ENCODE peak calls at places on chromosome 12, in eight cellular contexts. One of them, this sample, is unnamed.

GRCh38 chr12:59708059-59708458 is 112.2 kb downstream of the SLC16A7 start:
- DNase-seq in thoracic aorta: no peak
- DNase-seq in colonic mucosa: no peak
- DNase-seq in neural progenitor cell: no peak
- DNase-seq in testis: no peak
- DNase-seq in fibroblast of villous mesenchyme: peak; percentile 68
- DNase-seq in brain microvascular endothelial cell: peak; percentile 13
- DNase-seq in left lung: no peak
- DNase-seq in this sample: peak; percentile 68

GRCh38 chr12:6328945-6329692 is 12.8 kb downstream of the TNFRSF1A start:
- DNase-seq in thoracic aorta: no peak
- DNase-seq in colonic mucosa: no peak
- DNase-seq in neural progenitor cell: no peak
- DNase-seq in testis: no peak
- DNase-seq in fibroblast of villous mesenchyme: no peak
- DNase-seq in brain microvascular endothelial cell: no peak
- DNase-seq in left lung: no peak
- DNase-seq in this sample: no peak

GRCh38 chr12:25875661-25876060 is 82.8 kb upstream of the RASSF8 start:
- DNase-seq in thoracic aorta: no peak
- DNase-seq in colonic mucosa: no peak
- DNase-seq in neural progenitor cell: no peak
- DNase-seq in testis: no peak
- DNase-seq in fibroblast of villous mesenchyme: no peak
- DNase-seq in brain microvascular endothelial cell: no peak
- DNase-seq in left lung: no peak
- DNase-seq in this sample: no peak

GRCh38 chr12:88243886-88244491 is 101.9 kb downstream of the TMTC3 start:
- DNase-seq in thoracic aorta: no peak
- DNase-seq in colonic mucosa: no peak
- DNase-seq in neural progenitor cell: no peak
- DNase-seq in testis: no peak
- DNase-seq in fibroblast of villous mesenchyme: no peak
- DNase-seq in brain microvascular endothelial cell: no peak
- DNase-seq in left lung: no peak
- DNase-seq in this sample: no peak

GRCh38 chr12:51009038-51009437 is 17.1 kb downstream of the SLC11A2 start:
- DNase-seq in thoracic aorta: no peak
- DNase-seq in colonic mucosa: peak; percentile 44
- DNase-seq in neural progenitor cell: no peak
- DNase-seq in testis: peak; percentile 90
- DNase-seq in fibroblast of villous mesenchyme: peak; percentile 42
- DNase-seq in brain microvascular endothelial cell: no peak
- DNase-seq in left lung: peak; percentile 94
- DNase-seq in this sample: peak; percentile 23

GRCh38 chr12:58741226-58741625 is 179.1 kb downstream of the LRIG3 start:
- DNase-seq in thoracic aorta: no peak
- DNase-seq in colonic mucosa: no peak
- DNase-seq in neural progenitor cell: no peak
- DNase-seq in testis: no peak
- DNase-seq in fibroblast of villous mesenchyme: no peak
- DNase-seq in brain microvascular endothelial cell: no peak
- DNase-seq in left lung: no peak
- DNase-seq in this sample: no peak

GRCh38 chr12:92142251-92142896 is 3.3 kb downstream of the BTG1 start:
- DNase-seq in thoracic aorta: no peak
- DNase-seq in colonic mucosa: no peak
- DNase-seq in neural progenitor cell: no peak
- DNase-seq in testis: no peak
- DNase-seq in fibroblast of villous mesenchyme: no peak
- DNase-seq in brain microvascular endothelial cell: no peak
- DNase-seq in left lung: no peak
- DNase-seq in this sample: no peak

GRCh38 chr12:33830070-33830469 is 192.2 kb upstream of the ALG10 start:
- DNase-seq in thoracic aorta: no peak
- DNase-seq in colonic mucosa: no peak
- DNase-seq in neural progenitor cell: no peak
- DNase-seq in testis: no peak
- DNase-seq in fibroblast of villous mesenchyme: no peak
- DNase-seq in brain microvascular endothelial cell: no peak
- DNase-seq in left lung: no peak
- DNase-seq in this sample: peak; percentile 5

GRCh38 chr12:78419513-78419912 is 445.1 kb upstream of the SYT1 start:
- DNase-seq in thoracic aorta: no peak
- DNase-seq in colonic mucosa: no peak
- DNase-seq in neural progenitor cell: no peak
- DNase-seq in testis: no peak
- DNase-seq in fibroblast of villous mesenchyme: no peak
- DNase-seq in brain microvascular endothelial cell: no peak
- DNase-seq in left lung: no peak
- DNase-seq in this sample: no peak

GRCh38 chr12:130508318-130508717 is 170.6 kb downstream of the PIWIL1 start:
- DNase-seq in thoracic aorta: no peak
- DNase-seq in colonic mucosa: no peak
- DNase-seq in neural progenitor cell: no peak
- DNase-seq in testis: no peak
- DNase-seq in fibroblast of villous mesenchyme: no peak
- DNase-seq in brain microvascular endothelial cell: no peak
- DNase-seq in left lung: no peak
- DNase-seq in this sample: no peak

GRCh38 chr12:10720974-10721565 is 2.1 kb downstream of the YBX3 start:
- DNase-seq in thoracic aorta: no peak
- DNase-seq in colonic mucosa: no peak
- DNase-seq in neural progenitor cell: no peak
- DNase-seq in testis: no peak
- DNase-seq in fibroblast of villous mesenchyme: peak; percentile 68
- DNase-seq in brain microvascular endothelial cell: no peak
- DNase-seq in left lung: no peak
- DNase-seq in this sample: no peak

GRCh38 chr12:128047266-128048060 is 219.5 kb upstream of the TMEM132C start:
- DNase-seq in thoracic aorta: no peak
- DNase-seq in colonic mucosa: no peak
- DNase-seq in neural progenitor cell: no peak
- DNase-seq in testis: no peak
- DNase-seq in fibroblast of villous mesenchyme: no peak
- DNase-seq in brain microvascular endothelial cell: no peak
- DNase-seq in left lung: no peak
- DNase-seq in this sample: no peak

GRCh38 chr12:131598717-131599116 is 112.2 kb upstream of the SFSWAP start:
- DNase-seq in thoracic aorta: no peak
- DNase-seq in colonic mucosa: no peak
- DNase-seq in neural progenitor cell: no peak
- DNase-seq in testis: no peak
- DNase-seq in fibroblast of villous mesenchyme: no peak
- DNase-seq in brain microvascular endothelial cell: no peak
- DNase-seq in left lung: no peak
- DNase-seq in this sample: no peak

GRCh38 chr12:107404981-107405380 is 280.6 kb upstream of the PWP1 start:
- DNase-seq in thoracic aorta: no peak
- DNase-seq in colonic mucosa: peak; percentile 29
- DNase-seq in neural progenitor cell: peak; percentile 59
- DNase-seq in testis: peak; percentile 41
- DNase-seq in fibroblast of villous mesenchyme: peak; percentile 18
- DNase-seq in brain microvascular endothelial cell: peak; percentile 34
- DNase-seq in left lung: no peak
- DNase-seq in this sample: no peak

GRCh38 chr12:130815028-130815741 is 23.9 kb downstream of the STX2 start:
- DNase-seq in thoracic aorta: no peak
- DNase-seq in colonic mucosa: no peak
- DNase-seq in neural progenitor cell: no peak
- DNase-seq in testis: no peak
- DNase-seq in fibroblast of villous mesenchyme: no peak
- DNase-seq in brain microvascular endothelial cell: no peak
- DNase-seq in left lung: no peak
- DNase-seq in this sample: no peak

GRCh38 chr12:97602315-97602714 is 139.7 kb downstream of the RMST start:
- DNase-seq in thoracic aorta: no peak
- DNase-seq in colonic mucosa: no peak
- DNase-seq in neural progenitor cell: no peak
- DNase-seq in testis: no peak
- DNase-seq in fibroblast of villous mesenchyme: no peak
- DNase-seq in brain microvascular endothelial cell: no peak
- DNase-seq in left lung: no peak
- DNase-seq in this sample: no peak

GRCh38 chr12:72546106-72546505 is 273.9 kb downstream of the TRHDE start:
- DNase-seq in thoracic aorta: no peak
- DNase-seq in colonic mucosa: no peak
- DNase-seq in neural progenitor cell: no peak
- DNase-seq in testis: no peak
- DNase-seq in fibroblast of villous mesenchyme: peak; percentile 25
- DNase-seq in brain microvascular endothelial cell: no peak
- DNase-seq in left lung: no peak
- DNase-seq in this sample: peak; percentile 27

GRCh38 chr12:54388214-54389138 is 3.9 kb upstream of the ZNF385A start:
- DNase-seq in thoracic aorta: no peak
- DNase-seq in colonic mucosa: no peak
- DNase-seq in neural progenitor cell: no peak
- DNase-seq in testis: no peak
- DNase-seq in fibroblast of villous mesenchyme: no peak
- DNase-seq in brain microvascular endothelial cell: no peak
- DNase-seq in left lung: no peak
- DNase-seq in this sample: no peak

DNA sequence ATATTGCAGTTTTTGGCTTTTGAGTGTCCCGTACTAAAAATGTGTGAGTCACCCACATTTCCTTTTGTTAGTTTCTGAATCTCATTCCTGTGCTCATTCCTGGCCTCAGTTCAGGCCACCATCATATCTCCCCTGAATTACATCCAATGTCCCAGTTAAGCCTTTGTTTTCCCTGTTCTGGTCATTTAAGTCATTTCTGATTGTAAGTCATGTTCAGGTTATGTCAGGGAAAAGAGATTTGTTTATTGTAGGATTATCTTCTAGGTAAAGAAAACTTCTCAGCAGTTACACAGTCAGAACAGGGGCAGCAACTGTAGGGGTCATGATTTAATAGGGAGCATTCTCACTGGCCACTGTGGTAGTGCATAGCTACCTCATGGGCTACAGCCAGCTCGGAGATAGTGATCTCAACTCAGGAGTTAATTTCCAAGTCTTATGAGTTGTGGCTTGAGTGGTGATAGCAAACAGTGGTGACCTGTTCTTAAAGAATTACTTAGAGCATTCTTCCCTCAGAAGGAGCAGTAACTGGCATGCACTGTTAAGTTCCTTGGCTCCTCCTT is 6.7 kb downstream of the DDX47 start:
- DNase-seq in thoracic aorta: peak; percentile 19
- DNase-seq in colonic mucosa: no peak
- DNase-seq in neural progenitor cell: no peak
- DNase-seq in testis: no peak
- DNase-seq in fibroblast of villous mesenchyme: peak; percentile 97
- DNase-seq in brain microvascular endothelial cell: peak; percentile 95
- DNase-seq in left lung: no peak
- DNase-seq in this sample: peak; percentile 94
- TF ChIP-seq CTCF in thoracic aorta: no peak
- TF ChIP-seq CTCF in colonic mucosa: no peak
- TF ChIP-seq CTCF in neural progenitor cell: no peak
- TF ChIP-seq CTCF in testis: no peak
- TF ChIP-seq CTCF in fibroblast of villous mesenchyme: no peak
- TF ChIP-seq CTCF in brain microvascular endothelial cell: no peak
- TF ChIP-seq CTCF in left lung: no peak
- TF ChIP-seq CTCF in this sample: no peak

GRCh38 chr12:114669501-114670256 is 14.3 kb downstream of the TBX3 start:
- DNase-seq in thoracic aorta: no peak
- DNase-seq in colonic mucosa: no peak
- DNase-seq in neural progenitor cell: peak; percentile 60
- DNase-seq in testis: no peak
- DNase-seq in fibroblast of villous mesenchyme: peak; percentile 79
- DNase-seq in brain microvascular endothelial cell: no peak
- DNase-seq in left lung: no peak
- DNase-seq in this sample: peak; percentile 70
- H3K4me3 ChIP-seq in thoracic aorta: no peak overlapping the region
- H3K4me3 ChIP-seq in colonic mucosa: no peak overlapping the region
- H3K4me3 ChIP-seq in neural progenitor cell: no peak overlapping the region
- H3K4me3 ChIP-seq in testis: no peak overlapping the region
- H3K4me3 ChIP-seq in fibroblast of villous mesenchyme: peak overlapping the region; percentile 64
- H3K4me3 ChIP-seq in brain microvascular endothelial cell: peak overlapping the region; percentile 24
- H3K4me3 ChIP-seq in left lung: peak overlapping the region; percentile 29
- H3K4me3 ChIP-seq in this sample: peak overlapping the region; percentile 29

GRCh38 chr12:47218191-47218654 is 138.5 kb upstream of the AMIGO2 start:
- DNase-seq in thoracic aorta: no peak
- DNase-seq in colonic mucosa: no peak
- DNase-seq in neural progenitor cell: no peak
- DNase-seq in testis: no peak
- DNase-seq in fibroblast of villous mesenchyme: no peak
- DNase-seq in brain microvascular endothelial cell: no peak
- DNase-seq in left lung: no peak
- DNase-seq in this sample: no peak

GRCh38 chr12:47214771-47215170 is 135.0 kb upstream of the AMIGO2 start:
- DNase-seq in thoracic aorta: no peak
- DNase-seq in colonic mucosa: no peak
- DNase-seq in neural progenitor cell: no peak
- DNase-seq in testis: no peak
- DNase-seq in fibroblast of villous mesenchyme: no peak
- DNase-seq in brain microvascular endothelial cell: no peak
- DNase-seq in left lung: peak; percentile 74
- DNase-seq in this sample: no peak

GRCh38 chr12:47214001-47214619 is 134.4 kb upstream of the AMIGO2 start:
- DNase-seq in thoracic aorta: no peak
- DNase-seq in colonic mucosa: no peak
- DNase-seq in neural progenitor cell: no peak
- DNase-seq in testis: no peak
- DNase-seq in fibroblast of villous mesenchyme: no peak
- DNase-seq in brain microvascular endothelial cell: no peak
- DNase-seq in left lung: no peak
- DNase-seq in this sample: no peak

GRCh38 chr12:47219243-47219642 is 139.5 kb upstream of the AMIGO2 start:
- DNase-seq in thoracic aorta: no peak
- DNase-seq in colonic mucosa: no peak
- DNase-seq in neural progenitor cell: no peak
- DNase-seq in testis: no peak
- DNase-seq in fibroblast of villous mesenchyme: peak; percentile 26
- DNase-seq in brain microvascular endothelial cell: peak; percentile 23
- DNase-seq in left lung: no peak
- DNase-seq in this sample: peak; percentile 68

DNA sequence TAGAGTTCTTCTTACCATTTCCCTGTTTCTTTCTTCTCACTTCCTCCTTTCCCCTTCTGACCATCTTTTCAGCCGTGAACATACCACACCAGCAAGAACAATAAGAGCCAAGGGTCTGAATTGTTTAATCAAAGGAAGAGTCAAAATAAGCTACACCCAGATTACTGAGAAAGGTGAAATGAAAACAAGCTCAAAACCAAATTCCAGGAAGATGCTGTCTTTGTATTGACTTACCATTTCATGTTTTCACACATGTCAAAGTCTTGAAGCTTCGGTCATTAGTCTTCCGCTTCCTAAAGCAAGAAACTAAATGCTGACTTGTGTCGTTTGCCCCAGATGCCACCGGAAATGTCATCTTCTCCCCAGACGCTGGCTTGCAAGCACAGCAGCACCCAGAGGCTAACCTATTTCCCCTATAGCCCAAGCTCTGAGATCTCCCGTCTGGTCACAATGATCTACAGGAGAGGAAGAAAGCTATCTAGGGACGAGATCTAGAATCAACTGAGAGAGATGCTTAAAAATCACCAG is 136.5 kb upstream of the AMIGO2 start:
- DNase-seq in thoracic aorta: no peak
- DNase-seq in colonic mucosa: no peak
- DNase-seq in neural progenitor cell: no peak
- DNase-seq in testis: no peak
- DNase-seq in fibroblast of villous mesenchyme: no peak
- DNase-seq in brain microvascular endothelial cell: no peak
- DNase-seq in left lung: no peak
- DNase-seq in this sample: no peak
- TF ChIP-seq CTCF in thoracic aorta: no peak
- TF ChIP-seq CTCF in colonic mucosa: no peak
- TF ChIP-seq CTCF in neural progenitor cell: no peak
- TF ChIP-seq CTCF in testis: no peak
- TF ChIP-seq CTCF in fibroblast of villous mesenchyme: no peak
- TF ChIP-seq CTCF in brain microvascular endothelial cell: no peak
- TF ChIP-seq CTCF in left lung: no peak
- TF ChIP-seq CTCF in this sample: no peak

GRCh38 chr12:561908-562593 is 101.2 kb downstream of the NINJ2 start:
- DNase-seq in thoracic aorta: no peak
- DNase-seq in colonic mucosa: no peak
- DNase-seq in neural progenitor cell: no peak
- DNase-seq in testis: peak; percentile 52
- DNase-seq in fibroblast of villous mesenchyme: no peak
- DNase-seq in brain microvascular endothelial cell: no peak
- DNase-seq in left lung: peak; percentile 88
- DNase-seq in this sample: no peak
- H3K4me3 ChIP-seq in thoracic aorta: peak overlapping the region; percentile 47
- H3K4me3 ChIP-seq in colonic mucosa: no peak overlapping the region
- H3K4me3 ChIP-seq in neural progenitor cell: no peak overlapping the region
- H3K4me3 ChIP-seq in testis: no peak overlapping the region
- H3K4me3 ChIP-seq in fibroblast of villous mesenchyme: no peak overlapping the region
- H3K4me3 ChIP-seq in brain microvascular endothelial cell: no peak overlapping the region
- H3K4me3 ChIP-seq in left lung: peak overlapping the region; percentile 22
- H3K4me3 ChIP-seq in this sample: no peak overlapping the region